ENCODE peak calls at places on chromosomes 4 and X, in ten cellular contexts. One of them, this sample, is unnamed.

GRCh38 chr4:5893013-5893580 is at the start of gene CRMP1:
- DNase-seq in PC-9: no peak
- DNase-seq in adipocyte: peak
- DNase-seq in ecto neural progenitor cell: peak
- DNase-seq in RWPE1: no peak
- DNase-seq in NB4: no peak
- DNase-seq in MCF 10A: no peak
- DNase-seq in left ventricle myocardium inferior: no peak
- DNase-seq in AG04450: no peak
- DNase-seq in HEK293T: peak
- DNase-seq in this sample: no peak

GRCh38 chr4:108933046-108933445 is 170.2 kb upstream of the ETNPPL start:
- DNase-seq in PC-9: no peak
- DNase-seq in MCF 10A: no peak
- DNase-seq in NB4: no peak
- DNase-seq in AG04450: no peak
- DNase-seq in RWPE1: no peak
- DNase-seq in ecto neural progenitor cell: no peak
- DNase-seq in left ventricle myocardium inferior: no peak
- DNase-seq in HEK293T: no peak
- DNase-seq in adipocyte: no peak
- DNase-seq in this sample: no peak

GRCh38 chr4:147814334-147814733 is 82.4 kb downstream of the ARHGAP10 start:
- DNase-seq in MCF 10A: no peak
- DNase-seq in PC-9: no peak
- DNase-seq in adipocyte: no peak
- DNase-seq in NB4: no peak
- DNase-seq in HEK293T: no peak
- DNase-seq in AG04450: no peak
- DNase-seq in left ventricle myocardium inferior: no peak
- DNase-seq in ecto neural progenitor cell: no peak
- DNase-seq in RWPE1: no peak
- DNase-seq in this sample: no peak

GRCh38 chrX:153469811-153470410 is 465 bp downstream of the HAUS7 start:
- DNase-seq in RWPE1: no peak
- DNase-seq in MCF 10A: peak
- DNase-seq in NB4: peak
- DNase-seq in PC-9: peak
- DNase-seq in left ventricle myocardium inferior: no peak
- DNase-seq in adipocyte: peak
- DNase-seq in AG04450: no peak
- DNase-seq in HEK293T: peak
- DNase-seq in ecto neural progenitor cell: peak
- DNase-seq in this sample: no peak

GRCh38 chr4:139834210-139834609 is 168.6 kb downstream of the MGST2 start:
- DNase-seq in ecto neural progenitor cell: no peak
- DNase-seq in left ventricle myocardium inferior: no peak
- DNase-seq in NB4: no peak
- DNase-seq in HEK293T: no peak
- DNase-seq in AG04450: no peak
- DNase-seq in MCF 10A: no peak
- DNase-seq in RWPE1: no peak
- DNase-seq in adipocyte: no peak
- DNase-seq in PC-9: no peak
- DNase-seq in this sample: no peak

GRCh38 chr4:16783119-16783518 is 115.3 kb downstream of the LDB2 start:
- DNase-seq in MCF 10A: no peak
- DNase-seq in ecto neural progenitor cell: no peak
- DNase-seq in NB4: no peak
- DNase-seq in adipocyte: no peak
- DNase-seq in AG04450: no peak
- DNase-seq in HEK293T: no peak
- DNase-seq in PC-9: no peak
- DNase-seq in left ventricle myocardium inferior: no peak
- DNase-seq in RWPE1: no peak
- DNase-seq in this sample: no peak

GRCh38 chr4:184287697-184288255 is 70.1 kb upstream of the ENPP6 start:
- DNase-seq in HEK293T: no peak
- DNase-seq in AG04450: peak
- DNase-seq in ecto neural progenitor cell: no peak
- DNase-seq in MCF 10A: peak
- DNase-seq in NB4: no peak
- DNase-seq in RWPE1: peak
- DNase-seq in left ventricle myocardium inferior: no peak
- DNase-seq in PC-9: peak
- DNase-seq in adipocyte: peak
- DNase-seq in this sample: no peak

GRCh38 chrX:119512145-119512800 is 44.0 kb downstream of the SLC25A5 start:
- DNase-seq in MCF 10A: peak
- DNase-seq in RWPE1: peak
- DNase-seq in PC-9: peak
- DNase-seq in AG04450: peak
- DNase-seq in left ventricle myocardium inferior: peak
- DNase-seq in ecto neural progenitor cell: peak
- DNase-seq in adipocyte: peak
- DNase-seq in NB4: peak
- DNase-seq in HEK293T: peak
- DNase-seq in this sample: peak

GRCh38 chrX:150449313-150449712 is 86.2 kb downstream of the MAMLD1 start:
- DNase-seq in RWPE1: no peak
- DNase-seq in left ventricle myocardium inferior: no peak
- DNase-seq in ecto neural progenitor cell: no peak
- DNase-seq in NB4: peak
- DNase-seq in AG04450: no peak
- DNase-seq in HEK293T: no peak
- DNase-seq in adipocyte: no peak
- DNase-seq in PC-9: no peak
- DNase-seq in MCF 10A: no peak
- DNase-seq in this sample: no peak

GRCh38 chrX:50333308-50333707 is 128.7 kb downstream of the CCNB3 start:
- DNase-seq in AG04450: no peak
- DNase-seq in HEK293T: no peak
- DNase-seq in PC-9: no peak
- DNase-seq in left ventricle myocardium inferior: no peak
- DNase-seq in NB4: no peak
- DNase-seq in ecto neural progenitor cell: no peak
- DNase-seq in adipocyte: no peak
- DNase-seq in RWPE1: no peak
- DNase-seq in MCF 10A: no peak
- DNase-seq in this sample: no peak

GRCh38 chrX:13761606-13762005 is 27.1 kb downstream of the OFD1 start:
- DNase-seq in MCF 10A: no peak
- DNase-seq in AG04450: no peak
- DNase-seq in adipocyte: peak
- DNase-seq in PC-9: no peak
- DNase-seq in RWPE1: no peak
- DNase-seq in left ventricle myocardium inferior: no peak
- DNase-seq in ecto neural progenitor cell: no peak
- DNase-seq in NB4: peak
- DNase-seq in HEK293T: no peak
- DNase-seq in this sample: no peak

GRCh38 chr4:67101612-67102011 is 443.7 kb downstream of the CENPC start:
- DNase-seq in left ventricle myocardium inferior: no peak
- DNase-seq in adipocyte: no peak
- DNase-seq in ecto neural progenitor cell: no peak
- DNase-seq in HEK293T: no peak
- DNase-seq in RWPE1: no peak
- DNase-seq in PC-9: no peak
- DNase-seq in AG04450: no peak
- DNase-seq in NB4: no peak
- DNase-seq in MCF 10A: no peak
- DNase-seq in this sample: no peak

GRCh38 chrX:39895228-39896110 is 202.3 kb downstream of the BCOR start:
- DNase-seq in NB4: no peak
- DNase-seq in AG04450: no peak
- DNase-seq in left ventricle myocardium inferior: no peak
- DNase-seq in RWPE1: no peak
- DNase-seq in MCF 10A: peak
- DNase-seq in PC-9: no peak
- DNase-seq in ecto neural progenitor cell: no peak
- DNase-seq in HEK293T: no peak
- DNase-seq in adipocyte: no peak
- DNase-seq in this sample: no peak

GRCh38 chrX:115560211-115560977 is 580 bp upstream of the PLS3 start:
- DNase-seq in ecto neural progenitor cell: no peak
- DNase-seq in HEK293T: peak
- DNase-seq in left ventricle myocardium inferior: no peak
- DNase-seq in MCF 10A: peak
- DNase-seq in PC-9: peak
- DNase-seq in AG04450: no peak
- DNase-seq in adipocyte: no peak
- DNase-seq in NB4: no peak
- DNase-seq in RWPE1: peak
- DNase-seq in this sample: no peak

GRCh38 chrX:42804524-42804923 is 26.6 kb upstream of the PPP1R2C start:
- DNase-seq in AG04450: no peak
- DNase-seq in ecto neural progenitor cell: no peak
- DNase-seq in HEK293T: no peak
- DNase-seq in adipocyte: no peak
- DNase-seq in left ventricle myocardium inferior: no peak
- DNase-seq in PC-9: no peak
- DNase-seq in RWPE1: no peak
- DNase-seq in NB4: no peak
- DNase-seq in MCF 10A: no peak
- DNase-seq in this sample: no peak

GRCh38 chr4:14125375-14126129 is 498.0 kb upstream of the BOD1L1 start:
- DNase-seq in RWPE1: no peak
- DNase-seq in NB4: peak
- DNase-seq in HEK293T: no peak
- DNase-seq in ecto neural progenitor cell: no peak
- DNase-seq in PC-9: no peak
- DNase-seq in left ventricle myocardium inferior: no peak
- DNase-seq in MCF 10A: no peak
- DNase-seq in AG04450: no peak
- DNase-seq in adipocyte: no peak
- DNase-seq in this sample: no peak

GRCh38 chrX:110287605-110288004 is 30.3 kb downstream of the AMMECR1 start:
- DNase-seq in adipocyte: peak
- DNase-seq in RWPE1: no peak
- DNase-seq in MCF 10A: peak
- DNase-seq in PC-9: no peak
- DNase-seq in ecto neural progenitor cell: no peak
- DNase-seq in NB4: no peak
- DNase-seq in AG04450: no peak
- DNase-seq in left ventricle myocardium inferior: no peak
- DNase-seq in HEK293T: no peak
- DNase-seq in this sample: no peak

GRCh38 chrX:9342581-9343051 is 122.2 kb upstream of the TBL1X start:
- DNase-seq in adipocyte: peak
- DNase-seq in HEK293T: peak
- DNase-seq in RWPE1: peak
- DNase-seq in ecto neural progenitor cell: peak
- DNase-seq in PC-9: no peak
- DNase-seq in AG04450: no peak
- DNase-seq in left ventricle myocardium inferior: peak
- DNase-seq in NB4: peak
- DNase-seq in MCF 10A: peak
- DNase-seq in this sample: no peak

GRCh38 chrX:39845289-39845688 is 252.5 kb downstream of the BCOR start:
- DNase-seq in MCF 10A: no peak
- DNase-seq in left ventricle myocardium inferior: no peak
- DNase-seq in HEK293T: no peak
- DNase-seq in RWPE1: no peak
- DNase-seq in PC-9: no peak
- DNase-seq in NB4: peak
- DNase-seq in ecto neural progenitor cell: no peak
- DNase-seq in AG04450: no peak
- DNase-seq in adipocyte: no peak
- DNase-seq in this sample: no peak

GRCh38 chrX:55796496-55796895 is 78.9 kb downstream of the RRAGB start:
- DNase-seq in NB4: no peak
- DNase-seq in adipocyte: no peak
- DNase-seq in HEK293T: no peak
- DNase-seq in MCF 10A: no peak
- DNase-seq in left ventricle myocardium inferior: no peak
- DNase-seq in RWPE1: no peak
- DNase-seq in ecto neural progenitor cell: no peak
- DNase-seq in AG04450: no peak
- DNase-seq in PC-9: no peak
- DNase-seq in this sample: no peak

GRCh38 chrX:85365370-85365995 is 14.0 kb downstream of the POF1B start:
- DNase-seq in ecto neural progenitor cell: peak
- DNase-seq in HEK293T: no peak
- DNase-seq in NB4: no peak
- DNase-seq in adipocyte: no peak
- DNase-seq in PC-9: no peak
- DNase-seq in MCF 10A: no peak
- DNase-seq in AG04450: no peak
- DNase-seq in RWPE1: no peak
- DNase-seq in left ventricle myocardium inferior: no peak
- DNase-seq in this sample: no peak

GRCh38 chr4:111556141-111556781 is 589.0 kb upstream of the FAM241A start:
- DNase-seq in NB4: no peak
- DNase-seq in adipocyte: peak
- DNase-seq in MCF 10A: no peak
- DNase-seq in ecto neural progenitor cell: no peak
- DNase-seq in left ventricle myocardium inferior: no peak
- DNase-seq in HEK293T: no peak
- DNase-seq in PC-9: no peak
- DNase-seq in AG04450: no peak
- DNase-seq in RWPE1: peak
- DNase-seq in this sample: no peak

GRCh38 chr4:57168986-57169385 is 58.8 kb upstream of the IGFBP7 start:
- DNase-seq in NB4: no peak
- DNase-seq in HEK293T: no peak
- DNase-seq in adipocyte: no peak
- DNase-seq in AG04450: no peak
- DNase-seq in ecto neural progenitor cell: no peak
- DNase-seq in PC-9: no peak
- DNase-seq in RWPE1: no peak
- DNase-seq in left ventricle myocardium inferior: no peak
- DNase-seq in MCF 10A: no peak
- DNase-seq in this sample: no peak

GRCh38 chr4:16194199-16194598 is 32.1 kb downstream of the TAPT1 start:
- DNase-seq in PC-9: no peak
- DNase-seq in left ventricle myocardium inferior: no peak
- DNase-seq in RWPE1: no peak
- DNase-seq in ecto neural progenitor cell: no peak
- DNase-seq in AG04450: no peak
- DNase-seq in NB4: no peak
- DNase-seq in HEK293T: no peak
- DNase-seq in adipocyte: peak
- DNase-seq in MCF 10A: no peak
- DNase-seq in this sample: peak

This sample was measured in GM04503.